ENCODE peak calls at places on chromosomes 4 and X, in five cellular contexts. D, U, E, S and V are unnamed samples.

GRCh38 chrX:14489437-14489836 is 39.9 kb upstream of the GLRA2 start:
- DNase-seq in D (no peak), U (no peak), E (no peak), S (no peak), V (no peak)

GRCh38 chr4:1767770-1768366 is 25.2 kb upstream of the FGFR3 start:
- DNase-seq in D (no peak), U (peak; percentile 37), E (peak; percentile 36), S (no peak), V (no peak)

GRCh38 chrX:108415891-108416290 is 22.3 kb downstream of the COL4A6 start:
- DNase-seq in D (peak; percentile 7), U (peak; percentile 20), E (peak; percentile 54), S (no peak), V (peak; percentile 50)

GRCh38 chr4:73730292-73730691 is 10.1 kb upstream of the CXCL8 start:
- DNase-seq in D (no peak), U (no peak), E (peak; percentile 65), S (no peak), V (no peak)

GRCh38 chr4:179804440-179804839 is 2362.2 kb upstream of the AGA start:
- DNase-seq in D (no peak), U (peak; percentile 4), E (no peak), S (no peak), V (peak; percentile 5)

GRCh38 chr4:41692717-41693345 is 55.7 kb downstream of the PHOX2B start:
- DNase-seq in D (peak; percentile 54), U (peak; percentile 78), E (peak; percentile 67), S (no peak), V (peak; percentile 34)

GRCh38 chr4:105417624-105418023 is 56.2 kb downstream of the PPA2 start:
- DNase-seq in D (peak; percentile 5), U (peak; percentile 28), E (peak; percentile 35), S (no peak), V (no peak)

GRCh38 chr4:73523126-73523525 is 41.6 kb downstream of the AFM start:
- DNase-seq in D (no peak), U (no peak), E (peak; percentile 10), S (no peak), V (no peak)

GRCh38 chrX:56947695-56948094 is 47.6 kb downstream of the SPIN3 start:
- DNase-seq in D (no peak), U (peak; percentile 1), E (peak; percentile 30), S (no peak), V (no peak)

GRCh38 chr4:117971406-117971805 is 62.9 kb upstream of the NDST3 start:
- DNase-seq in D (no peak), U (no peak), E (no peak), S (no peak), V (peak; percentile 27)

GRCh38 chr4:74640111-74640903 is 154.0 kb downstream of the BTC start:
- DNase-seq in D (peak; percentile 63), U (peak; percentile 88), E (peak; percentile 80), S (no peak), V (peak; percentile 82)

GRCh38 chr4:142683997-142684396 is 162.1 kb downstream of the INPP4B start:
- DNase-seq in D (no peak), U (no peak), E (no peak), S (no peak), V (no peak)

GRCh38 chr4:87119965-87120364 is 100.5 kb downstream of the KLHL8 start:
- DNase-seq in D (no peak), U (no peak), E (peak; percentile 25), S (no peak), V (no peak)

DNA sequence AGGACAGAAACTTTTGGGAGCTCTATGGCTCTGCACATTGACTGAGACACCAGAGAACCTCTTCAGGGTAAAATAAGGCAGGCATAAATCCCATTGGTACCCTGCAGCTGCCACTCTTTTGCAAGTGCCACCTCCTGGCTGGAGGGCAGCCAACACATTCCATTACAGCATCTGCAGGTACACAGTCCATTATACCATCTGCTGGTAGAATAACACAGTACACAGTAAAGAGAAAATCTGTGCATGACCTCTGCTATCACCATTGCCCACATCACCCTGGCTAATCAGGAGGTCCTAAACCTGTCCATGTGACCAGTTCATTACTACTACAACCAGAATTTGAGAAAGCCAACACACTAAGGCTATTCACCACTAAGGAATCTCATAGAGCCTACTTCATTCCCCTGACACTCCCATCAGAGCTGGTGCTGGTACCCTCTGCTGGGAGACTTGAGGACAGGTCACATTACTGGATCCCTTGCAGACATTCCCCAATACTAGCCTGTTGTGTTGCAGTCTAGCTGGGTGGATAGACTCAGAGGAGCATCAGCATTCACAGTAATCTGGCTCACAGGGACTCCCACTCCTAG is 176.2 kb upstream of the TACR3 start:
- DNase-seq in D (no peak), U (no peak), E (no peak), S (no peak), V (no peak)
- TF ChIP-seq CTCF in D (no peak), U (no peak), E (no peak), S (no peak), V (no peak)

DNA sequence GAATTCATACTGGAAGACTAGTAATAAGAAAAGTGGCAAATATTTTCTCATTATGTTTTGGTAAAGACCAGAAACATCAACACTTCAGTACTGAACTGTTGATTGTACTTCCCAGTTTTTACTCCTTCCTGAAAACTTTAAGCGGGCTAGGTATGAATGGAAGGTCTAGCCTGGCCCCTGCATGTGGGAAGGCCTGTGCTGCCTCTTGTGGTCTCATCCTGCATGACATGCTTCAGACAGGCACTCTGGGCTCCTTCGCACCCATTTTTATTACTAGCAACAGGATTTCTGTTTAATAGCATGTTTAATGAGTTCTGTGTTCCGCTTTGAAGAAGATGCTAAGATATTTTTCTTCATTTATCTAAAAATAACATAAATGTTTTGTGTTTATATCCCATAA is 279.1 kb downstream of the ANK2 start:
- DNase-seq in D (no peak), U (peak; percentile 26), E (peak; percentile 11), S (no peak), V (no peak)
- TF ChIP-seq CTCF in D (peak; percentile 72), U (peak; percentile 70), E (peak; percentile 45), S (no peak), V (peak; percentile 34)

GRCh38 chrX:100819837-100820666 is at the start of gene CSTF2:
- DNase-seq in D (peak; percentile 72), U (peak; percentile 86), E (peak; percentile 83), S (peak; percentile 32), V (peak; percentile 47)
- TF ChIP-seq CTCF in D (peak; percentile 33), U (peak; percentile 26), E (peak; percentile 17), S (no peak), V (no peak)

DNA sequence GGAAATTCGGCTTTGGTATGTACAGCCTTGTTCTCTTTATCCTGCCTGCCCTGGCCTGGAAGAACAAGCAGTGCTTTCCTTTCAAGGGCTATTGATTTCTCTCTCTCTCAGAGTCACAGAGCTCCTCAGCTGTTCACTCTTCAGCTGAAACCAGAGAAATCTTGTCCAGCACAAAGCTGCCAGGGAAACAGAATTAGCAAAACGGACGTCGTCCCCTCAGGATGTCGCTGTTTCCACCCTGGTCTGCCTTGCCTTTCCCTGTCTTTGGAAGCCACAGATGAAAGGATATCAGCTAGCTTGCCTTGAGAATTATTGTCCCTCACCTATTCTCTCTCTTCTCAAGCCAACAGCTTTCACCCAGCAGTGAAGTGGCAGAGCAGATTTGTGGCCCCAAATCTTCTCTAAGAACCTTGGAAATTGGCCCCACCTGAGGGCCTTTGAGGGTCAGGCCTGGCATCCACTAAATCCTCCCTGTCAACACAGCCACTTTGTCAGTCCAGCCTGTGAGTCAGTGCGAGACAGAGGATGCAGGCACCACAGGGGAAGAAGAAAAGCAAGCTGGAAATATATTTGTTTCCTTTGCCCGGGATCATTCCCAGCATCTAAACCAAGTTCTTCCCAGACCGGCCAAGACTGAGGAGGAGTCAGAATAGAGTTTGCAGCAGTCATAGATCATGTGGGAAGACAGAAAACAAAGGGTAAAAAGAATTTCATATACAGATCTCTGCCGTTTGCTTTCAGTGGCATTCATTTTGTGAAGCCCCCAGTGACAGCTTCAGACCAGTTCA is 63.8 kb upstream of the MTM1 start:
- DNase-seq in D (no peak), U (no peak), E (peak; percentile 8), S (no peak), V (no peak)
- TF ChIP-seq CTCF in D (no peak), U (no peak), E (no peak), S (no peak), V (no peak)

DNA sequence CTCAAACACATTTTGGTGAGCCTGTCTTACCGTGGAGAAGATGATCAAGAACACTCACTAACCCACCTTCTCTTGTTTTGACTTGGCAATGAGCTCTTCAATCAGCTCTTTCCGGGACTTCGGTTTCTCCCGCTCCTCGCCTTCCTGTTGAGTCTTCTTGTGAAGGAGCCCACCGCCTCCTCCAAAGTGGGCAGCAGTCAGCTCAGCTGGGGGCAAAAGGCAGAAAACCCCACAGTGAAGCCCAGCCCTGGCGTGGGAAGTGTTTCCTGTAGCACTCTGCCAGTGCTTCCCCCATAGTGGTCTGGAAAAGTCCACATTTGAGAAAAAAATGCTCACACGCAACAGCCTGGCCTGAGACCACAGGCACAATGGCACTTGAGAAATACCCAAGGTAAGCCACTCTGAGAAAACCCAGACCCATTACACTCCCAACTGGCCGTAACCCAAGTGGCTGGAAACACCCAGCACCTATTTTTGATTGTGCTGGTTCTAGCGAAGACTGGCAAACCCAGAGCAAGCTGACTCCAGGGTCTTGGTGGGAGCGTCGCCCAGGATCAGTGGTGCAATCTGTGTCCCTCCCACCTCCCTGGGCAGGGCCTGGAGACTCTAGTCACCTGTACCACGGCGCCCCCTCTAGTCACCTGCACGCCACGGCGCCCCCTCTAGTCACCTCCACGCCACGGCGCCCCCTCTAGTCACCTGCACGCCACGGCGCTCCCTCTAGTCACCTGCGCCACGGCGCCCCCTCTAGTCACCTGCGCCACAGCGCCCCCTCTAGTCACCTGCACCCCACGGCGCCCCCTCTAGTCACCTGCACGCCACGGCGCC is 8.6 kb downstream of the NOP14 start:
- DNase-seq in D (no peak), U (no peak), E (no peak), S (no peak), V (no peak)
- TF ChIP-seq CTCF in D (peak; percentile 2), U (no peak), E (no peak), S (no peak), V (no peak)

DNA sequence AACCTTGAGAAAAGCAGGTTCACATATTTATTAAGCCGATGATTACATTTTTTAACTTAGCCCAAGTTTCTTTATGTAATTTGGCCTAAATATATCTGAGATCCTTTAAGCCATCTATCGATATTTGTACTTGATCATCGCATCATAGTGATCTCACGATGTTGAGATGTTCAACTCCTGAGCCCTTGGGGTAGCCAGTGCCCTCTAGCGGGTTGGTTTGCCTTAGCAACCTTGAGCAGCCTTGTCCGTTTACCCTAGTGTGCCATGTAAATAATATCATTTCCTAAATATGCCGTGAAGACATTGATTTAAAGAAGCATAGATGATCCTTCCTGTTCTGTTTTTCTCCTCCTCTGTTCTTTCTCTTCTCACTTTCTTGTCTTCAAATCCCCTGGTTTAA is 432.2 kb downstream of the RPA4 start:
- DNase-seq in D (no peak), U (no peak), E (no peak), S (no peak), V (no peak)
- TF ChIP-seq CTCF in D (peak; percentile 15), U (no peak), E (no peak), S (no peak), V (no peak)

GRCh38 chr4:75892508-75892907 is 9.7 kb downstream of the PPEF2 start:
- DNase-seq in D (no peak), U (no peak), E (no peak), S (no peak), V (no peak)
- TF ChIP-seq CTCF in D (peak; percentile 56), U (peak; percentile 36), E (peak; percentile 37), S (no peak), V (peak; percentile 29)